ENCODE peak calls at places on chromosomes 1 and 21, in eight cellular contexts. Q, Z, J, M, R, F, D and A are unnamed samples.

GRCh38 chr21:42781150-42781980 is 98.0 kb downstream of the WDR4 start:
- DNase-seq in Q (no peak), Z (peak), J (peak), M (peak), R (no peak), F (no peak), D (peak), A (peak)

GRCh38 chr1:149942207-149942606 is 5.5 kb upstream of the MTMR11 start:
- DNase-seq in Q (no peak), Z (no peak), J (no peak), M (peak), R (peak), F (no peak), D (peak), A (peak)

GRCh38 chr1:175073054-175073453 is 5.4 kb downstream of the TNN start:
- DNase-seq in Q (no peak), Z (no peak), J (no peak), M (no peak), R (peak), F (no peak), D (no peak), A (no peak)

GRCh38 chr1:159652506-159652905 is 61.9 kb downstream of the CRP start:
- DNase-seq in Q (no peak), Z (no peak), J (no peak), M (no peak), R (no peak), F (no peak), D (no peak), A (no peak)

GRCh38 chr1:220696863-220697231 is 6.7 kb downstream of the C1orf115 start:
- DNase-seq in Q (no peak), Z (no peak), J (no peak), M (no peak), R (peak), F (no peak), D (no peak), A (no peak)

GRCh38 chr1:231691618-231692259 is 65.1 kb downstream of the DISC1 start:
- DNase-seq in Q (no peak), Z (no peak), J (no peak), M (peak), R (peak), F (no peak), D (peak), A (peak)

GRCh38 chr1:218946147-218946546 is 227.5 kb upstream of the LYPLAL1 start:
- DNase-seq in Q (no peak), Z (no peak), J (no peak), M (no peak), R (no peak), F (no peak), D (no peak), A (no peak)

GRCh38 chr1:25030674-25031589 is 100.9 kb upstream of the RUNX3 start:
- DNase-seq in Q (no peak), Z (no peak), J (peak), M (no peak), R (no peak), F (peak), D (no peak), A (no peak)

GRCh38 chr1:159829822-159830455 is 3.3 kb downstream of the SLAMF8 start:
- DNase-seq in Q (peak), Z (peak), J (no peak), M (no peak), R (peak), F (no peak), D (no peak), A (no peak)

GRCh38 chr21:36722370-36723368 is 23.8 kb downstream of the SIM2 start:
- DNase-seq in Q (no peak), Z (no peak), J (no peak), M (no peak), R (no peak), F (no peak), D (no peak), A (no peak)

GRCh38 chr21:23152130-23152529 is 2153.9 kb downstream of the NCAM2 start:
- DNase-seq in Q (no peak), Z (no peak), J (no peak), M (no peak), R (no peak), F (no peak), D (no peak), A (no peak)

GRCh38 chr1:12231276-12231595 is 1.4 kb downstream of the VPS13D start:
- DNase-seq in Q (no peak), Z (no peak), J (no peak), M (peak), R (peak), F (no peak), D (no peak), A (no peak)

GRCh38 chr1:38487398-38487797 is 372.2 kb downstream of the RRAGC start:
- DNase-seq in Q (no peak), Z (no peak), J (no peak), M (no peak), R (no peak), F (no peak), D (no peak), A (no peak)

GRCh38 chr1:204659061-204659460 is 26.5 kb downstream of the LRRN2 start:
- DNase-seq in Q (no peak), Z (no peak), J (no peak), M (no peak), R (no peak), F (no peak), D (no peak), A (no peak)

GRCh38 chr1:38489844-38490270 is 369.7 kb downstream of the RRAGC start:
- DNase-seq in Q (no peak), Z (peak), J (peak), M (peak), R (peak), F (peak), D (no peak), A (peak)

GRCh38 chr1:101653482-101653946 is 343.2 kb downstream of the OLFM3 start:
- DNase-seq in Q (no peak), Z (peak), J (peak), M (peak), R (peak), F (no peak), D (no peak), A (peak)

GRCh38 chr1:233448290-233448689 is 120.8 kb downstream of the MAP3K21 start:
- DNase-seq in Q (no peak), Z (no peak), J (no peak), M (no peak), R (no peak), F (no peak), D (no peak), A (no peak)

GRCh38 chr1:241021286-241021685 is 335.7 kb downstream of the RGS7 start:
- DNase-seq in Q (no peak), Z (no peak), J (no peak), M (no peak), R (no peak), F (no peak), D (no peak), A (no peak)

DNA sequence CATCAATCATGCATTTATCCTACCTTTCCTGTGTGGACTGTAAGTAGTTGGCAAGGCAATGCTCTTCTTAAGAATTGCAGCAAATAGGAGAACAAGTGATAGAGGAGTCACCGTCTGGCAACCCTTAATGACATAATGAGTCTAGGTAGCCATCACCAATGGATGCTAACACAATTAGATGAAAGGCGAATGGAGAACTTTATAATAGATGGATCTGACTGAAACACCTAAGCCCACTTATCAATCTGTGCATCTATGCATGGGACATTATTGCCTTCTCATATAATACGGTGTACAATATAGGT is 18.9 kb upstream of the CAPN8 start:
- DNase-seq in Q (no peak), Z (no peak), J (no peak), M (no peak), R (no peak), F (no peak), D (no peak), A (no peak)
- TF ChIP-seq CTCF in Q (no peak), Z (no peak), J (no peak), M (no peak), R (no peak), F (no peak), D (no peak), A (no peak)

DNA sequence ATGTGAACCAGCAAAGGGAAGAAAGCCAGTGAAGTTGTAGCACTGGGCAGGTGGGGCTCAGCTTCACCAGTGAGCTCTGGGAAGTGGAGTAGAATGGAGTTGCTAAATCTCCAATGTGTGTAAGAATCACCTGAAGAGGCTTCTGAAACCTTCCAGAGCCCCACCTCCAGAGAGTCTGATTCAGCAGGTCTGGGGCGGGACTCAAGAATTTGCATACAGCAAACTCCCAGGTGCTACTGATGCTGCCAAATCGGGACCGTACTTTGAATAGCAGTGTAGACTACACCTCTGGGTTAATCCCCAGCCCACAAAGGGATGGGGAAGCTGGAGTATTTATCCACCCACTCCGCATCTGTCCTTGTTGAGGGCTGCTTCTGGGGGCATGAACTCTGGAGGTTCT is 154.3 kb downstream of the IGSF21 start:
- DNase-seq in Q (no peak), Z (no peak), J (no peak), M (peak), R (no peak), F (no peak), D (no peak), A (no peak)
- TF ChIP-seq CTCF in Q (no peak), Z (no peak), J (no peak), M (no peak), R (no peak), F (no peak), D (no peak), A (no peak)

DNA sequence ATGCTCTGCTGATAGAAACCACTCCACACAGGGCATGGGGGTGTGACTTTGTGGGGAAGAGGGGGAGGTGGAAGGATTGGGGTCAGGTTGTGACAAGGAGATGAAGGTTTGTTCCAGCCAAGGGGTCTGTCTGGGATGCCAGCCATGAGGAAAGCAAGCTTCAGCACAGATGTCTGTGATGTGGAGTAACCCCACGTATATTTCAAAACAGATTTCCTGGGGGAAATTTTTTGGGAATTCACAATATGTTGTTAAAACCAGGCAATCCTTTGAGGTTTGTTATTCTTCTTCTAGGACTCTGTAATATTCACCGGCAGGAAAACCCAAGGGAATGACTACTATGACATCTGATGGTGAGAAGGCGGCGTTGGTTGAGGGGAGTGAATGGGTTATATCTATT is 255.0 kb upstream of the FGGY start:
- DNase-seq in Q (no peak), Z (no peak), J (no peak), M (no peak), R (peak), F (no peak), D (no peak), A (no peak)
- TF ChIP-seq CTCF in Q (peak), Z (no peak), J (no peak), M (no peak), R (peak), F (no peak), D (no peak), A (no peak)

DNA sequence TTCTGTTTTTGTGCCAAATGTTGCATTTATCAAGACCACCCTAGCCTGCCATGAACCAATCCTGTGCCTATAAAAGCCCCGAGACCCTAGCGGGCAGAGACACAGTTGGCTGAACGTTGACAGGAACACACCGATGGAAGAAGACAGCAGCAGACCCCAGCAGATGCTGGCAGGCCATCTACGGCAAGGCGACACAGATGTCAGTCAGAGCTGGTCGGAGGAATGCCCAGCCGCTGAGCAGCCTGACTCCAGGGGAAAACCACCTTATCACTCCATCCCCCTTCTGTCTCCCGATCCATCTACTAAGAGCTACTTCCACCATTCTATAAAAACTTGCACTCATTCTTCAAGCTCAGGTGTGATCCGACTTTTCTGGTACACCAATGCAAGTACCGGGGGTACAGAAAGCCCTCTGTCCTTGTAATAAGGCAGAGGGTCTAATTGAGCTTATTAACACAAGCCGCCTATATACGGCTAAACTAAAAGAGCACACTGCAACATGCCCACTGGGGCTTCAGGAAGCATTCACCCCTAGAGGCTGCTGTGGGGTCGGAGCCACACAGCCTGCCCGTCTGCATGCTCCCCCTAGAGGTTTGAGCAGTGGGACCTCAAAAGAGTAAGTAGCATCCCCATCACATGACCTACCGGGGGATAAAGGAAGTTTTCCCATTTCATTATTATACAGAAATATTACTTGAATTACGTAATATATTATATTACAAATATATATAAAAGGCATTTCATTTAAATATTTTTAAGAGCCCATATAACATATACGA is 1156.3 kb upstream of the B3GALT2 start:
- DNase-seq in Q (no peak), Z (no peak), J (peak), M (peak), R (no peak), F (no peak), D (no peak), A (peak)
- TF ChIP-seq CTCF in Q (no peak), Z (no peak), J (no peak), M (peak), R (no peak), F (no peak), D (no peak), A (peak)

GRCh38 chr1:114671011-114671938 is 1.4 kb upstream of the DENND2C start:
- DNase-seq in Q (no peak), Z (no peak), J (no peak), M (no peak), R (peak), F (peak), D (no peak), A (no peak)
- TF ChIP-seq CTCF in Q (peak), Z (no peak), J (peak), M (no peak), R (peak), F (no peak), D (peak), A (no peak)

DNA sequence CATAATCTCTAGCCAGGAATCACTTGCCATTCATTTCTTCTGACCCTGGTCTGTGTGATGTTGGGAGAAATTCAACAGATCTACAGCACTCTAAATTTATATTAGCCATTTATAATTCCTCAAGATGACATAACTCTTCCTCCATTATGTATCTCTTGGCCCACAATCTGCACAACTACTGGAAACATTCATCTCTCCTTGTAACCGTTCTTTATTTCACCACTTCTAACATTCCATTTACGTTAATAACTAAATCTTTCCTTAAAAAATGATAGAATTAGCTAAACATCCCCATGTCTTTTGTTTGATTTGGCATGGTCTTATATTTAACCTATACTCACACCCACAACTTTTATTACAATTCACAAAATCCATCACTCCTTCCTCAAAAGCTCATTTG is 166.0 kb downstream of the COL11A1 start:
- DNase-seq in Q (no peak), Z (no peak), J (no peak), M (no peak), R (no peak), F (no peak), D (no peak), A (no peak)
- TF ChIP-seq CTCF in Q (no peak), Z (no peak), J (no peak), M (no peak), R (no peak), F (no peak), D (no peak), A (no peak)